ENCODE peak calls at places on chromosomes 16 and 17, in seven cellular contexts. O is NCI-H1930; N is NCI-H2171; M is NCI-H1092 treated with DMSO at 0.1 percent for 48 hours; R is RCC 7860; H is BJ; I is central memory CD8-positive, alpha-beta T cell. D is an unnamed sample.
A peak's percentile ranks its signal among the peaks of the same experiment; 100 is the strongest.

GRCh38 chr16:72317378-72317777 is 145.4 kb upstream of the PMFBP1 start:
- DNase-seq in O (no peak), H (peak; percentile 9), R (no peak), I (no peak), N (no peak), M (no peak), D (no peak)

GRCh38 chr16:25875956-25876608 is 184.3 kb downstream of the HS3ST4 start:
- DNase-seq in R (no peak), N (no peak), H (no peak), M (no peak), I (no peak), O (no peak), D (no peak)

GRCh38 chr17:57918017-57918895 is 37.0 kb downstream of the CUEDC1 start:
- DNase-seq in O (no peak), M (no peak), R (peak; percentile 46), I (no peak), H (no peak), N (no peak), D (no peak)

GRCh38 chr17:10270258-10270657 is 71.9 kb upstream of the GAS7 start:
- DNase-seq in N (no peak), H (no peak), M (no peak), R (no peak), O (no peak), I (no peak), D (no peak)

GRCh38 chr17:63356275-63356905 is 89.7 kb downstream of the CYB561 start:
- DNase-seq in I (no peak), R (peak; percentile 25), H (peak; percentile 96), N (no peak), M (no peak), O (no peak), D (no peak)

GRCh38 chr16:9797306-9797705 is 384.9 kb downstream of the GRIN2A start:
- DNase-seq in H (no peak), N (no peak), I (no peak), M (no peak), O (no peak), R (peak; percentile 75), D (no peak)

GRCh38 chr17:19319771-19320505 is 42.6 kb downstream of the B9D1 start:
- DNase-seq in I (no peak), H (no peak), M (no peak), N (no peak), O (no peak), R (no peak), D (no peak)

GRCh38 chr17:4833941-4834501 is 881 bp downstream of the MINK1 start:
- DNase-seq in N (no peak), I (no peak), M (no peak), R (peak; percentile 5), H (no peak), O (no peak), D (no peak)

GRCh38 chr16:4341250-4341649 is 9.9 kb downstream of the PAM16 start:
- DNase-seq in H (no peak), R (no peak), O (no peak), M (no peak), N (no peak), I (no peak), D (no peak)

GRCh38 chr16:53892155-53892554 is 188.2 kb downstream of the FTO start:
- DNase-seq in I (peak; percentile 23), N (peak; percentile 22), O (no peak), R (peak; percentile 31), M (peak; percentile 81), H (peak; percentile 13), D (peak; percentile 12)

GRCh38 chr16:81568749-81569087 is 124.1 kb downstream of the CMIP start:
- DNase-seq in N (no peak), O (no peak), I (no peak), H (no peak), R (no peak), M (no peak), D (no peak)

GRCh38 chr17:75765981-75766380 is 989 bp upstream of the GALK1 start:
- DNase-seq in H (no peak), I (no peak), N (no peak), R (no peak), O (no peak), M (no peak), D (no peak)

GRCh38 chr17:57861737-57862409 is 12.0 kb upstream of the MRPS23 start:
- DNase-seq in I (no peak), M (no peak), R (peak; percentile 73), O (no peak), N (no peak), H (no peak), D (no peak)

GRCh38 chr16:19666451-19666850 is 51.6 kb downstream of the KNOP1 start:
- DNase-seq in R (no peak), M (no peak), N (no peak), I (no peak), O (no peak), H (no peak), D (no peak)

GRCh38 chr17:75830168-75831031 is 13.8 kb downstream of the UNC13D start:
- DNase-seq in H (no peak), N (no peak), O (no peak), R (no peak), I (no peak), M (no peak), D (no peak)

GRCh38 chr17:81641825-81642489 is 5.0 kb downstream of the TSPAN10 start:
- DNase-seq in N (no peak), H (no peak), M (no peak), O (no peak), I (no peak), R (peak; percentile 77), D (no peak)

GRCh38 chr16:356756-357155 is 4.2 kb upstream of the AXIN1 start:
- DNase-seq in N (no peak), O (no peak), M (no peak), R (no peak), I (no peak), H (no peak), D (no peak)

GRCh38 chr17:45702666-45703266 is 81.4 kb upstream of the CRHR1 start:
- DNase-seq in N (no peak), I (no peak), M (no peak), R (no peak), H (no peak), O (no peak), D (no peak)

GRCh38 chr17:63178530-63178929 is 212.5 kb downstream of the TANC2 start:
- DNase-seq in R (no peak), H (no peak), O (no peak), N (no peak), M (no peak), I (no peak), D (no peak)

GRCh38 chr17:50596191-50597037 is 35.9 kb downstream of the CACNA1G start:
- DNase-seq in H (no peak), M (no peak), I (no peak), R (no peak), N (no peak), O (no peak), D (no peak)

GRCh38 chr17:68349157-68349556 is 57.9 kb downstream of the ARSG start:
- DNase-seq in M (no peak), R (no peak), N (no peak), I (no peak), H (no peak), O (no peak), D (no peak)

GRCh38 chr16:23754594-23755483 is at the start of gene CHP2:
- DNase-seq in N (no peak), H (no peak), O (no peak), R (no peak), M (no peak), I (no peak), D (no peak)

GRCh38 chr17:7440823-7441174 is 1.5 kb downstream of the FGF11 start:
- DNase-seq in R (peak; percentile 50), N (no peak), O (no peak), H (no peak), M (peak; percentile 65), I (no peak), D (no peak)